ENCODE peak calls at places on chromosome 7, in four cellular contexts. H is uterus, X is OCI-LY7, B is GM13976. G is an unnamed sample.

GRCh38 chr7:15864260-15864991 is 177.9 kb upstream of the MEOX2 start:
- DNase-seq in H (no peak), X (no peak), B (no peak), G (no peak)

GRCh38 chr7:105389090-105389650 is 449 bp upstream of the SRPK2 start:
- DNase-seq in H (peak; percentile 39), X (peak; percentile 57), B (no peak), G (no peak)

GRCh38 chr7:99622596-99622995 is 5.8 kb downstream of the ZSCAN25 start:
- DNase-seq in H (no peak), X (no peak), B (no peak), G (peak; percentile 2)

GRCh38 chr7:35734001-35734483 is 39.1 kb upstream of the HERPUD2 start:
- DNase-seq in H (no peak), X (no peak), B (no peak), G (no peak)

GRCh38 chr7:139709460-139709859 is 68.3 kb downstream of the HIPK2 start:
- DNase-seq in H (no peak), X (no peak), B (no peak), G (no peak)

GRCh38 chr7:124945680-124946079 is 16.1 kb upstream of the POT1 start:
- DNase-seq in H (no peak), X (no peak), B (no peak), G (no peak)

GRCh38 chr7:47991741-47992311 is 12.4 kb upstream of the HUS1 start:
- DNase-seq in H (peak; percentile 80), X (peak; percentile 90), B (peak; percentile 92), G (peak; percentile 86)

GRCh38 chr7:11427686-11428273 is 404.2 kb downstream of the THSD7A start:
- DNase-seq in H (no peak), X (peak; percentile 56), B (peak; percentile 45), G (no peak)

GRCh38 chr7:38858281-38858884 is 50.6 kb downstream of the VPS41 start:
- DNase-seq in H (no peak), X (no peak), B (no peak), G (no peak)

GRCh38 chr7:6271091-6271658 is 1.2 kb downstream of the CYTH3 start:
- DNase-seq in H (peak; percentile 38), X (no peak), B (no peak), G (peak; percentile 82)

GRCh38 chr7:17719998-17720397 is 220.3 kb downstream of the SNX13 start:
- DNase-seq in H (no peak), X (no peak), B (no peak), G (no peak)

GRCh38 chr7:125112741-125113309 is 183.2 kb upstream of the POT1 start:
- DNase-seq in H (no peak), X (no peak), B (no peak), G (no peak)

GRCh38 chr7:152351168-152351567 is 84.6 kb downstream of the KMT2C start:
- DNase-seq in H (no peak), X (no peak), B (no peak), G (no peak)

GRCh38 chr7:371779-372545 is 82.0 kb downstream of the FOXL3 start:
- DNase-seq in H (no peak), X (no peak), B (no peak), G (no peak)

GRCh38 chr7:134083766-134084487 is 43.2 kb upstream of the LRGUK start:
- DNase-seq in H (no peak), X (no peak), B (no peak), G (no peak)

GRCh38 chr7:34382166-34382893 is 275.7 kb upstream of the NPSR1 start:
- DNase-seq in H (no peak), X (no peak), B (no peak), G (no peak)

GRCh38 chr7:6367701-6368211 is 80.0 kb downstream of the DAGLB start:
- DNase-seq in H (no peak), X (no peak), B (no peak), G (no peak)

GRCh38 chr7:16233519-16233918 is 187.8 kb downstream of the CRPPA start:
- DNase-seq in H (no peak), X (no peak), B (no peak), G (no peak)

GRCh38 chr7:30172451-30172850 is 37.7 kb downstream of the MTURN start:
- DNase-seq in H (no peak), X (no peak), B (no peak), G (no peak)

GRCh38 chr7:44767912-44768662 is 19.4 kb downstream of the ZMIZ2 start:
- DNase-seq in H (peak; percentile 84), X (no peak), B (peak; percentile 82), G (peak; percentile 76)

GRCh38 chr7:29167721-29168120 is 21.4 kb upstream of the CPVL start:
- DNase-seq in H (no peak), X (no peak), B (no peak), G (no peak)

GRCh38 chr7:104926905-104927454 is 87.0 kb upstream of the KMT2E start:
- DNase-seq in H (no peak), X (no peak), B (no peak), G (no peak)

GRCh38 chr7:63925626-63926460 is 72.8 kb upstream of the ZNF722 start:
- DNase-seq in H (peak; percentile 93), X (no peak), B (no peak), G (no peak)

GRCh38 chr7:114931656-114932011 is 9.7 kb downstream of the MDFIC start:
- DNase-seq in H (no peak), X (no peak), B (no peak), G (no peak)

GRCh38 chr7:28018446-28018845 is 162.1 kb downstream of the JAZF1 start:
- DNase-seq in H (no peak), X (no peak), B (no peak), G (no peak)

GRCh38 chr7:73308665-73309214 is at the start of gene NSUN5:
- DNase-seq in H (peak; percentile 85), X (peak; percentile 97), B (peak; percentile 95), G (peak; percentile 83)

GRCh38 chr7:87510430-87510875 is 35.0 kb upstream of the ABCB4 start:
- DNase-seq in H (no peak), X (no peak), B (no peak), G (no peak)

GRCh38 chr7:24963218-24963617 is 16.8 kb downstream of the OSBPL3 start:
- DNase-seq in H (no peak), X (peak; percentile 77), B (no peak), G (peak; percentile 65)

DNA sequence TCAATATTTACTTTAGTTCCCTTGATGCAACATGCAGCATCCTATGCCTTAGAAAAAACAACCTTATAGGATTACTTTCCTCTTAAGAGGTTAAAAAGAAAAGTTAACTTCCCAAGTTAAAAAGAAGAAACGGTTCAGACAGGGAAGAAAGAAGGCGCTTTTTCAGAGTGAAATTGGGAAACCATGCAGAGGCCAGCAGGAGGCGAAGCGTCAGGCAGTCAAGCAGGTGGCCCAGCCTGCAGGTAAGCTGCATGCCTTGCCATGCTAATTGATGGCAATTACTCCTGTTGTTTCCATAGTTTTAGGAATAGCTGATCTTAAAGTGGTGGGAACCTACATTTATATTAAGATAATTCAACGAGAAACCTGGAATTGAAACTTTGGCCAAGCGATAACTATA is 302.6 kb upstream of the SP4 start:
- DNase-seq in H (no peak), X (no peak), B (no peak), G (no peak)
- TF ChIP-seq CTCF in H (no peak), X (no peak), B (no peak), G (no peak)

GRCh38 chr7:52592698-52593097 is 442.7 kb upstream of the POM121L12 start:
- DNase-seq in H (no peak), X (no peak), B (no peak), G (no peak)
- TF ChIP-seq CTCF in H (no peak), X (no peak), B (no peak), G (no peak)

GRCh38 chr7:143117395-143117794 is 14.5 kb upstream of the PIP start:
- DNase-seq in H (no peak), X (no peak), B (no peak), G (no peak)
- TF ChIP-seq CTCF in H (no peak), X (no peak), B (no peak), G (no peak)

GRCh38 chr7:75575488-75576112 is 83.5 kb downstream of the SPDYE5 start:
- DNase-seq in H (no peak), X (no peak), B (no peak), G (no peak)

GRCh38 chr7:75572396-75572795 is 80.3 kb downstream of the SPDYE5 start:
- DNase-seq in H (no peak), X (no peak), B (no peak), G (no peak)

GRCh38 chr7:75573477-75574019 is 81.4 kb downstream of the SPDYE5 start:
- DNase-seq in H (no peak), X (no peak), B (no peak), G (no peak)

GRCh38 chr7:75571209-75571608 is 79.1 kb downstream of the SPDYE5 start:
- DNase-seq in H (no peak), X (no peak), B (no peak), G (no peak)

GRCh38 chr7:75572814-75573213 is 80.7 kb downstream of the SPDYE5 start:
- DNase-seq in H (no peak), X (no peak), B (no peak), G (no peak)
- TF ChIP-seq CTCF in H (no peak), X (no peak), B (no peak), G (no peak)

GRCh38 chr7:98251844-98252639 is at the start of gene TECPR1:
- DNase-seq in H (peak; percentile 93), X (peak; percentile 93), B (peak; percentile 100), G (peak; percentile 96)
- TF ChIP-seq CTCF in H (no peak), X (no peak), B (no peak), G (no peak)

GRCh38 chr7:132577206-132578049 is 1.2 kb upstream of the PLXNA4 start:
- DNase-seq in H (peak; percentile 76), X (no peak), B (peak; percentile 41), G (no peak)
- TF ChIP-seq CTCF in H (no peak), X (no peak), B (no peak), G (peak; percentile 56)

DNA sequence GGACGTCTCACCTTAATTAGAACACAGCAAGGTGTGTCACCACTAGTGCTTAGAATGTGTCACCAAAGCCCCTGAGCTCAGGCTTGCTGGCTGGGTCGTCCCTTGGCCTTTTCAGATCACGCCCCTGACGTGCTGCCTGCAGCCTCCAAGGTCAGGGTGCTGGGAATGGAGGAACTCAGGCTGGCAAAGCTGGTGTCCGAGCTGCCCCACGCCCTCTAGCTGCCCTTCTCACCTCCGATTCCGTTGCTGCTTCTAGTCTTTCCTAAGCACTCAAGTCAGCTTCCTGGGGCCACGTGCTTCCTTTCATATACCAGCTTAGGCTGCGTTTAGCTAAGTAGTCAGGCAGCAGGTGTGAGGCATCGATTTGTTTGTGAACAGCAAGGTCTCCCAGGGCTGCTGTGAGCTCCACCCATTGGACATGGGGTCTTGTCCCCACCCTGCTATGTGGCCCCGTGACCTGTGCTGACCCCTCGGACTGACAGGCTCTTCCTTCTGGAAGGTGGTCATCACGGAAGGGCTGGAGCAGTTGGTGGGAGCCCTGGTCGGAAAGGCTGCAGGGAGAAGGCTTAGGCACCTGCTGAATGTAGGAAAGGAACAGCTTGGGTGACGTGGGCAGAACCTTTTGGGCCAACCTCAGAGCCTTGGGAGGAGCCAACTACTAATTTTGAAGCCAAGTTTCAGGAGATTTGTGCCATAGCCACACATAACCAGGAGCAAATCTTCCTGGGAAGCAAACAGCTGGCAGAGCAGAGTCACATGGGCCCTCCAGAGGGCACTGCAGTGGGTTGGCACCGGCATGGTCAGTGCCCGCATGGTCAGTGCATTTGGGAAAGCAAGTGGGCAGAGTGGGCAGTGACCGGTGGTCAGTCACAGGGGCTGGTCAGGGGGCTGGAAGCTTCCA is 28.8 kb downstream of the VIPR2 start:
- DNase-seq in H (no peak), X (no peak), B (no peak), G (no peak)
- TF ChIP-seq CTCF in H (no peak), X (no peak), B (no peak), G (no peak)

G was measured in right atrium auricular region.